ENCODE peak calls at places on chromosomes 5 and 9, in four cellular contexts. M, V, R and K are unnamed samples.

GRCh38 chr5:73032635-73033034 is 76.8 kb downstream of the FCHO2 start:
- DNase-seq in M (no peak), R (no peak), V (no peak), K (no peak)

GRCh38 chr9:6215562-6215961 is at the start of gene IL33:
- DNase-seq in R (no peak), M (no peak), V (no peak), K (no peak)

GRCh38 chr5:62560786-62561185 is 17.8 kb upstream of the LRRC70 start:
- DNase-seq in M (no peak), R (no peak), V (no peak), K (no peak)

GRCh38 chr9:21104787-21105186 is 27.0 kb upstream of the IFNB1 start:
- DNase-seq in M (no peak), V (no peak), R (no peak), K (no peak)

GRCh38 chr5:115069087-115069968 is 100.4 kb downstream of the TRIM36 start:
- DNase-seq in V (peak), R (peak), M (peak), K (peak)

GRCh38 chr5:133848306-133848924 is 120.0 kb downstream of the C5orf15 start:
- DNase-seq in V (no peak), M (no peak), R (no peak), K (peak)

GRCh38 chr9:31304576-31304975 is 1079.9 kb upstream of the ACO1 start:
- DNase-seq in R (no peak), M (no peak), V (no peak), K (no peak)

GRCh38 chr5:50445281-50445949 is 4.3 kb upstream of the EMB start:
- DNase-seq in V (peak), M (no peak), R (no peak), K (no peak)

GRCh38 chr5:79181419-79182022 is 54.4 kb upstream of the JMY start:
- DNase-seq in M (no peak), V (no peak), R (no peak), K (no peak)

GRCh38 chr9:21357479-21358290 is 7.0 kb upstream of the IFNA6 start:
- DNase-seq in V (peak), M (no peak), R (no peak), K (no peak)

GRCh38 chr9:97889941-97890557 is 32.3 kb downstream of the TRMO start:
- DNase-seq in V (no peak), M (peak), R (peak), K (no peak)

GRCh38 chr5:97529354-97529753 is 346.3 kb upstream of the RIOK2 start:
- DNase-seq in M (no peak), R (no peak), V (no peak), K (no peak)

GRCh38 chr9:112831281-112831851 is 59.3 kb downstream of the SLC46A2 start:
- DNase-seq in M (no peak), R (no peak), V (no peak), K (no peak)

GRCh38 chr5:157602505-157602904 is 26.9 kb upstream of the ADAM19 start:
- DNase-seq in V (no peak), R (no peak), M (no peak), K (no peak)

GRCh38 chr9:18317896-18318295 is 156.1 kb upstream of the ADAMTSL1 start:
- DNase-seq in R (no peak), M (no peak), V (no peak), K (no peak)

GRCh38 chr5:65695896-65696295 is 26.0 kb downstream of the SGTB start:
- DNase-seq in M (no peak), V (no peak), R (no peak), K (no peak)

GRCh38 chr9:84061613-84062205 is 81.1 kb downstream of the RMI1 start:
- DNase-seq in V (no peak), R (no peak), M (no peak), K (no peak)
- TF ChIP-seq CBFB in V (no peak), R (no peak), M (no peak), K (no peak)

GRCh38 chr5:124599048-124599973 is 147.1 kb downstream of the ZNF608 start:
- DNase-seq in R (peak), V (peak), M (no peak), K (peak)
- TF ChIP-seq CBFB in R (no peak), V (no peak), M (no peak), K (no peak)

GRCh38 chr9:137642892-137643291 is 24.1 kb downstream of the EHMT1 start:
- DNase-seq in V (no peak), R (no peak), M (no peak), K (no peak)

GRCh38 chr9:137642118-137642601 is 23.4 kb downstream of the EHMT1 start:
- DNase-seq in M (no peak), R (no peak), V (no peak), K (peak)

GRCh38 chr9:137639303-137640051 is 20.7 kb downstream of the EHMT1 start:
- DNase-seq in V (no peak), M (no peak), R (no peak), K (no peak)

GRCh38 chr9:137640862-137641261 is 22.1 kb downstream of the EHMT1 start:
- DNase-seq in M (no peak), V (no peak), R (no peak), K (no peak)

GRCh38 chr9:137638680-137639079 is 19.9 kb downstream of the EHMT1 start:
- DNase-seq in M (no peak), V (no peak), R (no peak), K (no peak)
- TF ChIP-seq CBFB in M (no peak), V (no peak), R (no peak), K (no peak)

DNA sequence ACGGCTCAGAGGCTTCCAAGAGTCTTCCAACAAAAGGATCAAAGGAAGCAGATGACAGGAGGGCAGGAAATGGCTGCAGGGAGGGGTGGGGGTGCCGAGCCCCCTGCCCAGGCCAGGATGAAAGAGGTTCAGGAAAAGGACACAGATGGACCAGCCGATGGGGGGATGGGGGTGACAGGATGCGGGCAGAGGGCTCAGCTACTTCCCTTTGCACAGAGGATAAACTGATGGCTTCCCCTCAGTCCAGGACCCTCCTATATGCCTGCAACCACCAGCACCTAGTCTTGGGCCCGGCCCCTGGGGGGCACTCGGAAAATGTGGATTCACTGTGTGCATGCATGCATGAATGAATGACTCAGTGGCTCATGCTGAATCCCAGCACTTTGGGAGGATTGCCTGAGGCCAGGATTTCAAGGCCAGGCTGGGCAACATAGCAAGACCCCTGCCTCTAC is 148.2 kb downstream of the C9orf50 start:
- DNase-seq in M (no peak), R (no peak), V (no peak), K (no peak)
- TF ChIP-seq CBFB in M (no peak), R (no peak), V (no peak), K (no peak)